ENCODE peak calls at places on chromosomes 4 and X, in nine cellular contexts. S, L, V, H, E, O, B, F and Y are unnamed samples. For H3K36me3, the result is how much of the 10 kb centered on the place peaks cover.

GRCh38 chr4:22339491-22339890 is 176.4 kb downstream of the ADGRA3 start:
- DNase-seq in S (no peak), L (no peak), V (no peak), H (no peak), E (no peak), O (no peak), B (no peak), F (no peak), Y (no peak)

GRCh38 chr4:27318740-27319139 is 458.1 kb downstream of the STIM2 start:
- DNase-seq in S (peak), L (peak), V (no peak), H (no peak), E (no peak), O (peak), B (peak), F (no peak), Y (no peak)

GRCh38 chr4:1008840-1009646 is 2.4 kb upstream of the FGFRL1 start:
- DNase-seq in S (no peak), L (no peak), V (peak), H (no peak), E (no peak), O (no peak), B (no peak), F (no peak), Y (no peak)

GRCh38 chr4:175509320-175509719 is 302.7 kb downstream of the GPM6A start:
- DNase-seq in S (no peak), L (peak), V (no peak), H (no peak), E (no peak), O (no peak), B (no peak), F (no peak), Y (no peak)

GRCh38 chrX:11890843-11891514 is 132.9 kb downstream of the MSL3 start:
- DNase-seq in S (no peak), L (no peak), V (peak), H (peak), E (no peak), O (no peak), B (no peak), F (no peak), Y (no peak)

GRCh38 chrX:70508296-70508911 is 63.8 kb downstream of the DLG3 start:
- DNase-seq in S (no peak), L (no peak), V (no peak), H (no peak), E (no peak), O (no peak), B (no peak), F (no peak), Y (no peak)

GRCh38 chr4:172547724-172548123 is 620.9 kb upstream of the GALNT7 start:
- DNase-seq in S (no peak), L (no peak), V (no peak), H (no peak), E (no peak), O (no peak), B (no peak), F (no peak), Y (no peak)

GRCh38 chr4:73343432-73343831 is 60.7 kb upstream of the ALB start:
- DNase-seq in S (no peak), L (no peak), V (no peak), H (no peak), E (no peak), O (no peak), B (no peak), F (no peak), Y (no peak)

GRCh38 chr4:122083356-122083755 is 68.8 kb upstream of the BLTP1 start:
- DNase-seq in S (no peak), L (no peak), V (no peak), H (no peak), E (no peak), O (no peak), B (no peak), F (no peak), Y (no peak)

GRCh38 chr4:94038195-94038594 is 169.5 kb upstream of the SMARCAD1 start:
- DNase-seq in S (peak), L (no peak), V (no peak), H (no peak), E (no peak), O (no peak), B (no peak), F (no peak), Y (no peak)

GRCh38 chrX:130100180-130100579 is 10.1 kb downstream of the ELF4 start:
- DNase-seq in S (no peak), L (no peak), V (peak), H (peak), E (no peak), O (no peak), B (no peak), F (peak), Y (no peak)

GRCh38 chr4:6303943-6304342 is 34.3 kb downstream of the WFS1 start:
- DNase-seq in S (no peak), L (no peak), V (no peak), H (no peak), E (no peak), O (no peak), B (no peak), F (no peak), Y (no peak)

GRCh38 chrX:13123857-13124345 is 79.5 kb upstream of the FAM9C start:
- DNase-seq in S (no peak), L (no peak), V (no peak), H (no peak), E (no peak), O (no peak), B (no peak), F (no peak), Y (no peak)

GRCh38 chr4:47032405-47033106 is 1.2 kb downstream of the GABRB1 start:
- DNase-seq in S (peak), L (peak), V (peak), H (no peak), E (no peak), O (no peak), B (no peak), F (peak), Y (no peak)

GRCh38 chr4:173014113-173014558 is 154.5 kb upstream of the GALNT7 start:
- DNase-seq in S (peak), L (peak), V (no peak), H (no peak), E (no peak), O (no peak), B (no peak), F (no peak), Y (no peak)

GRCh38 chr4:95091272-95091671 is 333.5 kb downstream of the BMPR1B start:
- DNase-seq in S (no peak), L (no peak), V (no peak), H (peak), E (no peak), O (no peak), B (no peak), F (peak), Y (no peak)

GRCh38 chrX:129791961-129792570 is 12.3 kb downstream of the SASH3 start:
- DNase-seq in S (no peak), L (no peak), V (peak), H (no peak), E (no peak), O (no peak), B (no peak), F (no peak), Y (no peak)

GRCh38 chr4:89434364-89434988 is 126.9 kb upstream of the GPRIN3 start:
- DNase-seq in S (peak), L (no peak), V (no peak), H (no peak), E (no peak), O (no peak), B (no peak), F (no peak), Y (no peak)

GRCh38 chr4:169854090-169854489 is 96.3 kb upstream of the HPF1 start:
- DNase-seq in S (no peak), L (no peak), V (no peak), H (no peak), E (no peak), O (no peak), B (no peak), F (no peak), Y (no peak)

GRCh38 chr4:176593943-176594342 is 198.8 kb downstream of the VEGFC start:
- DNase-seq in S (no peak), L (no peak), V (no peak), H (no peak), E (no peak), O (no peak), B (no peak), F (no peak), Y (no peak)

GRCh38 chr4:176320976-176321361 is 1.2 kb downstream of the SPCS3 start:
- DNase-seq in S (peak), L (no peak), V (no peak), H (no peak), E (no peak), O (no peak), B (no peak), F (no peak), Y (no peak)

GRCh38 chrX:19440713-19441112 is 74.6 kb downstream of the MAP3K15 start:
- DNase-seq in S (no peak), L (no peak), V (no peak), H (no peak), E (no peak), O (no peak), B (no peak), F (no peak), Y (no peak)
- TF ChIP-seq EP300 in S (no peak), L (no peak), V (no peak), H (no peak), E (no peak), O (no peak), B (no peak), F (no peak), Y (no peak)

GRCh38 chrX:45083314-45083713 is 117.4 kb downstream of the DIPK2B start:
- DNase-seq in S (no peak), L (no peak), V (no peak), H (no peak), E (no peak), O (no peak), B (no peak), F (no peak), Y (no peak)
- H3K36me3 ChIP-seq in S (under half), L (under half), V (under half), H (under half), E (under half), O (half or more), B (under half), F (under half), Y (under half)

GRCh38 chrX:57083143-57083542 is 38.2 kb downstream of the SPIN2B start:
- DNase-seq in S (no peak), L (no peak), V (no peak), H (no peak), E (no peak), O (no peak), B (no peak), F (no peak), Y (no peak)
- TF ChIP-seq CTCF in S (peak), L (peak), V (no peak), H (no peak), E (no peak), O (no peak), B (no peak), F (no peak), Y (no peak)

GRCh38 chr4:3831529-3832150 is 65.5 kb downstream of the ADRA2C start:
- DNase-seq in S (no peak), L (no peak), V (no peak), H (no peak), E (no peak), O (no peak), B (no peak), F (no peak), Y (no peak)

GRCh38 chr4:3833326-3833989 is 67.3 kb downstream of the ADRA2C start:
- DNase-seq in S (no peak), L (no peak), V (no peak), H (no peak), E (no peak), O (no peak), B (no peak), F (no peak), Y (no peak)

GRCh38 chr4:3834186-3834920 is 68.2 kb downstream of the ADRA2C start:
- DNase-seq in S (no peak), L (no peak), V (no peak), H (no peak), E (no peak), O (no peak), B (no peak), F (no peak), Y (no peak)

GRCh38 chr4:3830774-3831528 is 64.8 kb downstream of the ADRA2C start:
- DNase-seq in S (no peak), L (no peak), V (no peak), H (no peak), E (no peak), O (peak), B (no peak), F (no peak), Y (no peak)

GRCh38 chr4:3832536-3833220 is 66.5 kb downstream of the ADRA2C start:
- DNase-seq in S (no peak), L (no peak), V (no peak), H (no peak), E (no peak), O (no peak), B (no peak), F (no peak), Y (no peak)
- TF ChIP-seq EP300 in S (no peak), L (no peak), V (no peak), H (no peak), E (no peak), O (no peak), B (no peak), F (no peak), Y (no peak)

DNA sequence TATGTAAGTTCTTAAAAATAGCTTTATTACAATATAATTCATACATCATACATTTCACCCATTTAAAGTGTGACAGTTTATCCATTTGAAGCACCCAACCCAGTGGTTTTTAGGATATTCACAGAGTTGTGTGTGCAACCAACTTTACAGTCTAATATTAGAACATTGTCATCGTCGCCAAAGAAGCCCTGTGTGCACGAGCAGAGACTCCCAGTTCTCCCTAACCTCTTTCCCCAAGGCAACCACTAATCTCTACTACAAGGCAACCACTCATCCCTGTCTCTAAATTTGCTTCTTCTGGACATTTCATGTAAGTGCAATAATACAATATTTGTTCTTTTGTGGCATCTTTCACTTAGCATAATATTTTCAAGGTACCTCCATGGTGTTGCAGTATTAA is 47.7 kb downstream of the CLDN22 start:
- DNase-seq in S (no peak), L (no peak), V (no peak), H (no peak), E (no peak), O (no peak), B (no peak), F (no peak), Y (no peak)
- H3K36me3 ChIP-seq in S (half or more), L (under half), V (under half), H (under half), E (half or more), O (under half), B (under half), F (under half), Y (half or more)

GRCh38 chrX:126141014-126141413 is 25.1 kb downstream of the DCAF12L2 start:
- DNase-seq in S (no peak), L (no peak), V (no peak), H (no peak), E (no peak), O (no peak), B (no peak), F (no peak), Y (no peak)

DNA sequence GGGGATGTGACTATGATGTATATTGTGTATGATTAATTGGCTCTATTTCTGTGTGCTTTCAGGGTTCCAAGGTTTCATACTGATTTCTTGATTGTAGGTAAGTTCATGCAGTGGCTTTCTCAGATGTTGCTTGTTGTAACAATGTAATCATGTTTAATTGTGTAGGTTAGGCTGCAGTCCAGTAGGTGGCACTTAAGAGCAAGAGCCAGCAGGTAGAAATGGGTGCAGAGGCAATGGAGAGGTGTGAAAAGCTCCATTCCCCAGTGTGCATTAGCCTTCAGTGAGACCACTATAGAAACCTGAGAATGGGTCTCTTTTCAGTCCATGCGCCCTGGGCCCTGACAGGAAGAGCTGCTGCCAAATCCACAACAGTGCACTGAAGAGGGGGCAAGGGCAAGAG is 28.2 kb downstream of the DCAF12L2 start:
- DNase-seq in S (peak), L (no peak), V (no peak), H (no peak), E (no peak), O (no peak), B (no peak), F (no peak), Y (no peak)
- TF ChIP-seq CTCF in S (peak), L (peak), V (no peak), H (no peak), E (no peak), O (no peak), B (peak), F (no peak), Y (no peak)